ENCODE peak calls at places on chromosomes 2 and 18, in seven cellular contexts. One of them, this sample, is unnamed.

GRCh38 chr2:119126650-119127049 is 31.9 kb downstream of the C1QL2 start:
- DNase-seq in GM06990: peak; percentile 28
- DNase-seq in foreskin fibroblast: peak; percentile 31
- DNase-seq in ovary: no peak
- DNase-seq in astrocyte: no peak
- DNase-seq in neural progenitor cell: peak; percentile 74
- DNase-seq in pancreas: no peak
- DNase-seq in this sample: no peak

GRCh38 chr2:9097239-9097638 is 93.8 kb upstream of the MBOAT2 start:
- DNase-seq in pancreas: no peak
- DNase-seq in astrocyte: no peak
- DNase-seq in GM06990: no peak
- DNase-seq in ovary: no peak
- DNase-seq in neural progenitor cell: no peak
- DNase-seq in foreskin fibroblast: no peak
- DNase-seq in this sample: no peak

GRCh38 chr2:98654702-98655488 is 46.5 kb downstream of the UNC50 start:
- DNase-seq in neural progenitor cell: no peak
- DNase-seq in astrocyte: no peak
- DNase-seq in GM06990: no peak
- DNase-seq in ovary: no peak
- DNase-seq in foreskin fibroblast: no peak
- DNase-seq in pancreas: no peak
- DNase-seq in this sample: no peak

GRCh38 chr2:26911911-26912861 is 58.3 kb upstream of the MAPRE3 start:
- DNase-seq in GM06990: no peak
- DNase-seq in ovary: no peak
- DNase-seq in neural progenitor cell: peak; percentile 96
- DNase-seq in astrocyte: no peak
- DNase-seq in pancreas: no peak
- DNase-seq in foreskin fibroblast: peak; percentile 25
- DNase-seq in this sample: no peak

GRCh38 chr2:6576312-6576711 is 289.4 kb downstream of the CMPK2 start:
- DNase-seq in pancreas: no peak
- DNase-seq in foreskin fibroblast: peak; percentile 67
- DNase-seq in astrocyte: peak; percentile 50
- DNase-seq in GM06990: no peak
- DNase-seq in neural progenitor cell: no peak
- DNase-seq in ovary: no peak
- DNase-seq in this sample: no peak

GRCh38 chr2:212227755-212228154 is 310.8 kb downstream of the ERBB4 start:
- DNase-seq in pancreas: peak; percentile 56
- DNase-seq in neural progenitor cell: no peak
- DNase-seq in foreskin fibroblast: peak; percentile 84
- DNase-seq in astrocyte: peak; percentile 75
- DNase-seq in GM06990: no peak
- DNase-seq in ovary: no peak
- DNase-seq in this sample: peak; percentile 66

GRCh38 chr18:33010149-33010548 is 237.3 kb upstream of the KLHL14 start:
- DNase-seq in GM06990: no peak
- DNase-seq in ovary: no peak
- DNase-seq in neural progenitor cell: no peak
- DNase-seq in pancreas: no peak
- DNase-seq in foreskin fibroblast: peak; percentile 12
- DNase-seq in astrocyte: peak; percentile 58
- DNase-seq in this sample: no peak

GRCh38 chr2:20574423-20574911 is 76.4 kb downstream of the HS1BP3 start:
- DNase-seq in astrocyte: no peak
- DNase-seq in foreskin fibroblast: no peak
- DNase-seq in GM06990: no peak
- DNase-seq in neural progenitor cell: no peak
- DNase-seq in ovary: no peak
- DNase-seq in pancreas: no peak
- DNase-seq in this sample: no peak

GRCh38 chr18:11750581-11751304 is 61.7 kb downstream of the GNAL start:
- DNase-seq in foreskin fibroblast: no peak
- DNase-seq in GM06990: no peak
- DNase-seq in neural progenitor cell: no peak
- DNase-seq in ovary: no peak
- DNase-seq in astrocyte: no peak
- DNase-seq in pancreas: no peak
- DNase-seq in this sample: no peak

GRCh38 chr2:9897796-9898195 is 53.7 kb upstream of the GRHL1 start:
- DNase-seq in neural progenitor cell: peak; percentile 33
- DNase-seq in astrocyte: peak; percentile 35
- DNase-seq in foreskin fibroblast: peak; percentile 27
- DNase-seq in pancreas: no peak
- DNase-seq in ovary: no peak
- DNase-seq in GM06990: no peak
- DNase-seq in this sample: no peak

GRCh38 chr18:61570070-61570469 is 236.8 kb downstream of the CDH20 start:
- DNase-seq in neural progenitor cell: no peak
- DNase-seq in astrocyte: no peak
- DNase-seq in pancreas: no peak
- DNase-seq in foreskin fibroblast: no peak
- DNase-seq in GM06990: no peak
- DNase-seq in ovary: no peak
- DNase-seq in this sample: no peak

GRCh38 chr2:124898827-124899226 is 873.7 kb downstream of the CNTNAP5 start:
- DNase-seq in ovary: no peak
- DNase-seq in pancreas: no peak
- DNase-seq in GM06990: no peak
- DNase-seq in astrocyte: no peak
- DNase-seq in neural progenitor cell: no peak
- DNase-seq in foreskin fibroblast: no peak
- DNase-seq in this sample: no peak

GRCh38 chr2:29129586-29130281 is 14.5 kb downstream of the CLIP4 start:
- DNase-seq in foreskin fibroblast: peak; percentile 34
- DNase-seq in astrocyte: no peak
- DNase-seq in neural progenitor cell: no peak
- DNase-seq in pancreas: no peak
- DNase-seq in GM06990: no peak
- DNase-seq in ovary: no peak
- DNase-seq in this sample: no peak
- H3K4me3 ChIP-seq in foreskin fibroblast: no peak overlapping the region
- H3K4me3 ChIP-seq in astrocyte: peak overlapping the region; percentile 31
- H3K4me3 ChIP-seq in neural progenitor cell: no peak overlapping the region
- H3K4me3 ChIP-seq in pancreas: no peak overlapping the region
- H3K4me3 ChIP-seq in GM06990: peak overlapping the region; percentile 18
- H3K4me3 ChIP-seq in ovary: no peak overlapping the region
- H3K4me3 ChIP-seq in this sample: peak overlapping the region; percentile 3

DNA sequence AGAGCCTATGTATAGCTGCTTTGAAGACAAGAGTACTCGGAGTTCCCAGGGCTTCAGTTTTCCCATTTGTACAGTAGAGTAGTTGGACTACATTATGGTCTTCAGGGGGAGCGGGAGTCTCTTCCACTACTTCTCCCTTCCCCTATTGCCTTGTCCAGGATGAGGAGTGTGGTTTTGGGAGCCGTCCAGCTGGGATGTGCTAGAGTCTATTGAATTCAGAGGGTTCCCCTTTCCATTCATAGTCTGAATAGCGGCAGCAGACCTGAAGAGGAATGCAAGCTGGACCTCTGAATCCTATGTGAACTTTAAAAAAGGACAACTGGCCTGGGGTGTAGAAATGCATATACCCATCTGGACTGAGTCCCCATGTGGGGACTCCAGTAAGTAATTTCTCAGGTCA is 43.5 kb upstream of the EPG5 start:
- DNase-seq in pancreas: no peak
- DNase-seq in astrocyte: no peak
- DNase-seq in foreskin fibroblast: no peak
- DNase-seq in neural progenitor cell: no peak
- DNase-seq in GM06990: no peak
- DNase-seq in ovary: no peak
- DNase-seq in this sample: no peak
- TF ChIP-seq CTCF in pancreas: no peak
- TF ChIP-seq CTCF in astrocyte: no peak
- TF ChIP-seq CTCF in foreskin fibroblast: no peak
- TF ChIP-seq CTCF in neural progenitor cell: no peak
- TF ChIP-seq CTCF in GM06990: no peak
- TF ChIP-seq CTCF in ovary: no peak
- TF ChIP-seq CTCF in this sample: no peak

GRCh38 chr2:232927041-232927792 is 57.2 kb downstream of the SNORC start:
- DNase-seq in GM06990: no peak
- DNase-seq in foreskin fibroblast: peak; percentile 51
- DNase-seq in ovary: no peak
- DNase-seq in pancreas: no peak
- DNase-seq in neural progenitor cell: peak; percentile 45
- DNase-seq in astrocyte: no peak
- DNase-seq in this sample: no peak
- H3K4me3 ChIP-seq in GM06990: no peak overlapping the region
- H3K4me3 ChIP-seq in foreskin fibroblast: peak overlapping the region; percentile 7
- H3K4me3 ChIP-seq in ovary: peak overlapping the region; percentile 42
- H3K4me3 ChIP-seq in pancreas: peak overlapping the region; percentile 12
- H3K4me3 ChIP-seq in neural progenitor cell: peak overlapping the region; percentile 62
- H3K4me3 ChIP-seq in astrocyte: no peak overlapping the region
- H3K4me3 ChIP-seq in this sample: peak overlapping the region; percentile 43

GRCh38 chr2:149645391-149645790 is 57.8 kb upstream of the MMADHC start:
- DNase-seq in ovary: no peak
- DNase-seq in GM06990: no peak
- DNase-seq in astrocyte: no peak
- DNase-seq in pancreas: no peak
- DNase-seq in neural progenitor cell: no peak
- DNase-seq in foreskin fibroblast: peak; percentile 88
- DNase-seq in this sample: peak; percentile 58
- TF ChIP-seq CTCF in ovary: no peak
- TF ChIP-seq CTCF in GM06990: no peak
- TF ChIP-seq CTCF in astrocyte: no peak
- TF ChIP-seq CTCF in pancreas: no peak
- TF ChIP-seq CTCF in neural progenitor cell: no peak
- TF ChIP-seq CTCF in foreskin fibroblast: peak; percentile 53
- TF ChIP-seq CTCF in this sample: peak; percentile 57

DNA sequence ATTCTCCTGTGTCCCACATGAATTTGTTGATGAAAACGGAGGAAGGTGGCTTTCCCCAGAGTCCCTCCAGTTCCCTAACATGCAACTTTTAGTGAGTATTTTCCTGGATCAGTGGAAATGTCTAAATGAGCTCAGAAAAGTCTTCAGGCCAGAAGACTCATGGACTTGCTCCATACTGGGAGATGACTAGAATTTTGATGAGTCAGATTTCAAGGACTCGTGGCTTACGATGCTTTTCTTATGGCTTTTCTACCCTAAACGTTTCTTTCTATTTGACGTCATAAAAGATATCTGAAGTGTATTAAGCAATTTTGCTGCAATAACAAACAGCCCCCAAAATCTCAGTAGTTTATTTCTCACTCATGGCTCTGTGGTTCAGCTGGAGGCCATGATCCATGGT is 397.6 kb downstream of the FBXO15 start:
- DNase-seq in astrocyte: no peak
- DNase-seq in foreskin fibroblast: no peak
- DNase-seq in ovary: no peak
- DNase-seq in neural progenitor cell: no peak
- DNase-seq in GM06990: no peak
- DNase-seq in pancreas: no peak
- DNase-seq in this sample: no peak
- H3K4me3 ChIP-seq in astrocyte: no peak overlapping the region
- H3K4me3 ChIP-seq in foreskin fibroblast: no peak overlapping the region
- H3K4me3 ChIP-seq in ovary: no peak overlapping the region
- H3K4me3 ChIP-seq in neural progenitor cell: no peak overlapping the region
- H3K4me3 ChIP-seq in GM06990: no peak overlapping the region
- H3K4me3 ChIP-seq in pancreas: no peak overlapping the region
- H3K4me3 ChIP-seq in this sample: no peak overlapping the region

GRCh38 chr2:69700381-69700780 is 41.6 kb upstream of the ANXA4 start:
- DNase-seq in neural progenitor cell: no peak
- DNase-seq in foreskin fibroblast: no peak
- DNase-seq in GM06990: no peak
- DNase-seq in ovary: no peak
- DNase-seq in pancreas: no peak
- DNase-seq in astrocyte: no peak
- DNase-seq in this sample: no peak
- TF ChIP-seq CTCF in neural progenitor cell: no peak
- TF ChIP-seq CTCF in foreskin fibroblast: no peak
- TF ChIP-seq CTCF in GM06990: no peak
- TF ChIP-seq CTCF in ovary: no peak
- TF ChIP-seq CTCF in pancreas: no peak
- TF ChIP-seq CTCF in astrocyte: no peak
- TF ChIP-seq CTCF in this sample: no peak

GRCh38 chr18:34772887-34773286 is 62.8 kb downstream of the DTNA start:
- DNase-seq in GM06990: no peak
- DNase-seq in pancreas: no peak
- DNase-seq in ovary: no peak
- DNase-seq in neural progenitor cell: no peak
- DNase-seq in astrocyte: peak; percentile 56
- DNase-seq in foreskin fibroblast: peak; percentile 82
- DNase-seq in this sample: no peak

GRCh38 chr18:34767601-34768027 is 57.5 kb downstream of the DTNA start:
- DNase-seq in astrocyte: peak; percentile 89
- DNase-seq in pancreas: no peak
- DNase-seq in foreskin fibroblast: peak; percentile 96
- DNase-seq in neural progenitor cell: no peak
- DNase-seq in GM06990: peak; percentile 5
- DNase-seq in ovary: no peak
- DNase-seq in this sample: peak; percentile 71

GRCh38 chr18:34773961-34774754 is 64.1 kb downstream of the DTNA start:
- DNase-seq in neural progenitor cell: no peak
- DNase-seq in ovary: no peak
- DNase-seq in GM06990: no peak
- DNase-seq in astrocyte: peak; percentile 69
- DNase-seq in pancreas: peak; percentile 72
- DNase-seq in foreskin fibroblast: peak; percentile 82
- DNase-seq in this sample: no peak

GRCh38 chr18:34771958-34772357 is 61.9 kb downstream of the DTNA start:
- DNase-seq in GM06990: no peak
- DNase-seq in astrocyte: no peak
- DNase-seq in foreskin fibroblast: peak; percentile 66
- DNase-seq in neural progenitor cell: no peak
- DNase-seq in ovary: no peak
- DNase-seq in pancreas: no peak
- DNase-seq in this sample: no peak

GRCh38 chr18:34773378-34773777 is 63.3 kb downstream of the DTNA start:
- DNase-seq in astrocyte: peak; percentile 45
- DNase-seq in pancreas: no peak
- DNase-seq in ovary: no peak
- DNase-seq in neural progenitor cell: no peak
- DNase-seq in GM06990: no peak
- DNase-seq in foreskin fibroblast: peak; percentile 66
- DNase-seq in this sample: peak; percentile 13
- H3K4me3 ChIP-seq in astrocyte: no peak overlapping the region
- H3K4me3 ChIP-seq in pancreas: no peak overlapping the region
- H3K4me3 ChIP-seq in ovary: no peak overlapping the region
- H3K4me3 ChIP-seq in neural progenitor cell: no peak overlapping the region
- H3K4me3 ChIP-seq in GM06990: no peak overlapping the region
- H3K4me3 ChIP-seq in foreskin fibroblast: no peak overlapping the region
- H3K4me3 ChIP-seq in this sample: no peak overlapping the region